ENCODE peak calls at places on chromosomes 7 and 10, in eight cellular contexts. O, A, J, I, Y, Q, H and X are unnamed samples.

GRCh38 chr7:134845461-134845860 is 66.0 kb downstream of the CALD1 start:
- DNase-seq in Q (no peak), Y (no peak), A (no peak), O (peak; percentile 8), I (no peak), J (no peak), H (peak; percentile 35), X (no peak)

GRCh38 chr10:97584060-97584797 is at the start of gene HOGA1:
- DNase-seq in Q (peak; percentile 83), O (no peak), A (no peak), I (no peak), H (peak; percentile 35), Y (peak; percentile 29), J (peak; percentile 88), X (no peak)

GRCh38 chr10:125048101-125048864 is 106.4 kb downstream of the ZRANB1 start:
- DNase-seq in A (peak; percentile 29), J (peak; percentile 89), O (peak; percentile 12), Y (peak; percentile 93), Q (peak; percentile 89), H (peak; percentile 81), I (peak; percentile 90), X (peak; percentile 40)

GRCh38 chr7:365593-365992 is 75.6 kb downstream of the FOXL3 start:
- DNase-seq in I (no peak), J (peak; percentile 6), H (no peak), Y (no peak), A (no peak), Q (no peak), O (no peak), X (no peak)

GRCh38 chr10:87618470-87619423 is 40.9 kb upstream of the PAPSS2 start:
- DNase-seq in Y (no peak), Q (no peak), H (peak; percentile 10), I (peak; percentile 1), A (no peak), O (no peak), J (peak; percentile 84), X (no peak)

GRCh38 chr7:108818742-108819141 is 249.1 kb downstream of the DNAJB9 start:
- DNase-seq in I (no peak), Q (no peak), A (no peak), J (no peak), Y (no peak), H (no peak), O (no peak), X (no peak)

GRCh38 chr10:122020202-122020601 is 31.2 kb downstream of the TACC2 start:
- DNase-seq in H (no peak), I (no peak), J (no peak), Q (no peak), Y (no peak), O (no peak), A (no peak), X (no peak)

GRCh38 chr7:105202561-105203130 is 186.1 kb downstream of the SRPK2 start:
- DNase-seq in Y (no peak), O (no peak), J (no peak), H (no peak), I (no peak), Q (no peak), A (no peak), X (no peak)

GRCh38 chr7:1385809-1386622 is 73.3 kb downstream of the MICALL2 start:
- DNase-seq in Q (no peak), J (no peak), A (no peak), Y (no peak), H (no peak), O (no peak), I (no peak), X (no peak)

GRCh38 chr10:131494451-131494850 is 182.9 kb upstream of the TCERG1L start:
- DNase-seq in A (no peak), Q (no peak), H (no peak), O (no peak), I (no peak), Y (no peak), J (no peak), X (no peak)
- H3K9me3 ChIP-seq in A (no peaks in the 10 kb centered on the region), Q (no peaks in the 10 kb centered on the region), H (no peaks in the 10 kb centered on the region), O (no peaks in the 10 kb centered on the region), I (no peaks in the 10 kb centered on the region), Y (no peaks in the 10 kb centered on the region), J (no peaks in the 10 kb centered on the region), X (no peaks in the 10 kb centered on the region)

GRCh38 chr10:49744091-49744685 is 17.9 kb downstream of the OGDHL start:
- DNase-seq in I (no peak), Y (no peak), J (no peak), O (no peak), Q (no peak), H (no peak), A (no peak), X (no peak)

GRCh38 chr10:49746626-49747302 is 15.4 kb downstream of the OGDHL start:
- DNase-seq in Q (no peak), J (no peak), O (no peak), I (no peak), Y (no peak), H (no peak), A (no peak), X (no peak)

GRCh38 chr10:49743464-49744075 is 18.6 kb downstream of the OGDHL start:
- DNase-seq in J (no peak), A (no peak), I (peak; percentile 38), H (no peak), O (no peak), Y (peak; percentile 17), Q (no peak), X (no peak)

GRCh38 chr10:49745756-49746155 is 16.4 kb downstream of the OGDHL start:
- DNase-seq in O (no peak), A (no peak), Q (no peak), H (no peak), Y (no peak), J (no peak), I (no peak), X (no peak)

GRCh38 chr10:49744924-49745605 is 17.1 kb downstream of the OGDHL start:
- DNase-seq in Q (no peak), O (no peak), I (no peak), H (no peak), J (no peak), Y (no peak), A (no peak), X (no peak)
- H3K9me3 ChIP-seq in Q (no peaks in the 10 kb centered on the region), O (no peaks in the 10 kb centered on the region), I (no peaks in the 10 kb centered on the region), H (no peaks in the 10 kb centered on the region), J (no peaks in the 10 kb centered on the region), Y (no peaks in the 10 kb centered on the region), A (no peaks in the 10 kb centered on the region), X (no peaks in the 10 kb centered on the region)

DNA sequence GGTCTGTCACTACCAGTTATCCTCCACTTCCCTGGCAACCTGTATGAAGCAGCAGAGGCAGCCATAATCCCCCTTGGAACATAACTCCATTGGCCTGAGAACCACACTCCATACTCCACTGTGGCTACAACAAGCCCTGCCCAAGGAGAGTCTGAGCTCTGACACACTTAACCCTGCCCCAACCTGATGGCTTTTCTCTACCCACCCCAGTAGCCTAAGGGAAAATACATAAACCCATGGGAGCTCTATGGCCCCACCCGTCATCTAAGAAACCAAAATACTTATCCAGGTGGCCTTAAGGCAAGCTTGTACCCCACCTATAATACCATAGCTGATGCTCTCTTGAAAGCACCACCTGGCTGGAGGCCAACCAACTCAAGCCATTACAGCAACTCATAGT is 324.8 kb upstream of the GLI3 start:
- DNase-seq in J (no peak), O (no peak), A (no peak), Q (no peak), Y (no peak), H (no peak), I (no peak), X (no peak)
- H3K9me3 ChIP-seq in J (no peaks in the 10 kb centered on the region), O (peaks cover 5% of the 10 kb centered on the region), A (no peaks in the 10 kb centered on the region), Q (no peaks in the 10 kb centered on the region), Y (no peaks in the 10 kb centered on the region), H (no peaks in the 10 kb centered on the region), I (no peaks in the 10 kb centered on the region), X (no peaks in the 10 kb centered on the region)

DNA sequence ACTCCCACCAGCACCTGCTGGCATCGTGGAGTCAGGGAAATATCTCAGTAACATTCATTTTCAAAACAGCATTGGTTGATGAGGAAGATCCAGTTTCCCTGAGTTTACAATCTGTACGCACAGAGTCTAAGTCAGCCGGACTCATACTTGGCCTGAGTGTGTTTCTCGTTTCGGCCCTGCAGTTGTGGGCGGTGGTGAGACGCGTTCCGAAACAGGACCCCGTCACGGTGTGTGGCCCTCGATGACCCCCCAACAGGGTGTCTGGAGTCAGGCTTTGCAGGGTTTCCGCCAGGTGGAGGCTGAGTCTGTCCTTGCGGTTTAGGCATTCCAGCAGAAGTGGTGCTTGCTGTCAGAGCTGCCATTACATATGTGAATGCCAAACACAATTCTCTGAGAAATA is 317.5 kb downstream of the DNAJB6 start:
- DNase-seq in H (no peak), Q (no peak), I (no peak), J (no peak), O (no peak), Y (no peak), A (no peak), X (no peak)
- H3K9me3 ChIP-seq in H (no peaks in the 10 kb centered on the region), Q (no peaks in the 10 kb centered on the region), I (no peaks in the 10 kb centered on the region), J (no peaks in the 10 kb centered on the region), O (no peaks in the 10 kb centered on the region), Y (no peaks in the 10 kb centered on the region), A (no peaks in the 10 kb centered on the region), X (no peaks in the 10 kb centered on the region)

GRCh38 chr7:53947670-53948226 is 594.4 kb upstream of the VSTM2A start:
- DNase-seq in I (no peak), Y (no peak), O (no peak), A (no peak), J (no peak), H (no peak), Q (no peak), X (no peak)
- H3K9me3 ChIP-seq in I (no peaks in the 10 kb centered on the region), Y (no peaks in the 10 kb centered on the region), O (no peaks in the 10 kb centered on the region), A (no peaks in the 10 kb centered on the region), J (no peaks in the 10 kb centered on the region), H (no peaks in the 10 kb centered on the region), Q (no peaks in the 10 kb centered on the region), X (no peaks in the 10 kb centered on the region)

DNA sequence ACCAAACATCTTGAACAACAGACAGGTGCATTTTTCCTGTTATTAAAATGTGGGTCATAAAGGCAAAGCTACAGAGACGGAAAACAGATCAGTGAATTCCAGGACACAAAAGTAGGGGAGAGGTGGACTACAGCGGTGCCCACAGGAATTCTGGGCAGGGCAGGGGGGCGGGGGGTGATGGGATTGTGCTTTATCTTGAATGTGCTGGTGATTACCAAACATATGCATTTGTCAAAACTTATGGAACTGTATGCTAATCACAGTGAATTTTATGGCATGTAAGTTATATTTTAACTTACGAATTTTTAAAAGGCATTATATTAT is 519.4 kb downstream of the CNTNAP2 start:
- DNase-seq in Y (no peak), H (peak; percentile 15), J (no peak), I (no peak), A (no peak), Q (no peak), O (no peak), X (no peak)
- H3K9me3 ChIP-seq in Y (no peaks in the 10 kb centered on the region), H (no peaks in the 10 kb centered on the region), J (no peaks in the 10 kb centered on the region), I (no peaks in the 10 kb centered on the region), A (no peaks in the 10 kb centered on the region), Q (no peaks in the 10 kb centered on the region), O (no peaks in the 10 kb centered on the region), X (no peaks in the 10 kb centered on the region)